ENCODE peak calls at places on chromosomes 5 and 9, in ten cellular contexts. One of them, this sample, is unnamed.

GRCh38 chr5:171865431-171865830 is 79.8 kb downstream of the SMIM23 start:
- DNase-seq in fibroblast of lung: no peak
- DNase-seq in HL-60: no peak
- DNase-seq in cerebellum: no peak
- DNase-seq in HT-29: no peak
- DNase-seq in foreskin keratinocyte: no peak
- DNase-seq in lung: no peak
- DNase-seq in cardiac fibroblast: no peak
- DNase-seq in amygdala: no peak
- DNase-seq in GM18507: no peak
- DNase-seq in this sample: no peak

GRCh38 chr5:93107828-93108520 is 473.0 kb downstream of the NR2F1-AS1 start:
- DNase-seq in fibroblast of lung: no peak
- DNase-seq in HL-60: no peak
- DNase-seq in cerebellum: no peak
- DNase-seq in HT-29: no peak
- DNase-seq in foreskin keratinocyte: no peak
- DNase-seq in lung: no peak
- DNase-seq in cardiac fibroblast: no peak
- DNase-seq in amygdala: no peak
- DNase-seq in GM18507: no peak
- DNase-seq in this sample: no peak

GRCh38 chr5:142881076-142881466 is 110.9 kb downstream of the ARHGAP26 start:
- DNase-seq in fibroblast of lung: peak
- DNase-seq in HL-60: peak
- DNase-seq in cerebellum: no peak
- DNase-seq in HT-29: peak
- DNase-seq in foreskin keratinocyte: no peak
- DNase-seq in lung: peak
- DNase-seq in cardiac fibroblast: peak
- DNase-seq in amygdala: no peak
- DNase-seq in GM18507: no peak
- DNase-seq in this sample: peak

GRCh38 chr9:95010431-95010838 is 283.9 kb downstream of the AOPEP start:
- DNase-seq in fibroblast of lung: no peak
- DNase-seq in HL-60: no peak
- DNase-seq in cerebellum: no peak
- DNase-seq in HT-29: no peak
- DNase-seq in foreskin keratinocyte: no peak
- DNase-seq in lung: no peak
- DNase-seq in cardiac fibroblast: no peak
- DNase-seq in amygdala: no peak
- DNase-seq in GM18507: no peak
- DNase-seq in this sample: no peak

GRCh38 chr9:16236326-16236725 is 634.1 kb downstream of the BNC2 start:
- DNase-seq in fibroblast of lung: peak
- DNase-seq in HL-60: no peak
- DNase-seq in cerebellum: no peak
- DNase-seq in HT-29: no peak
- DNase-seq in foreskin keratinocyte: no peak
- DNase-seq in lung: no peak
- DNase-seq in cardiac fibroblast: peak
- DNase-seq in amygdala: no peak
- DNase-seq in GM18507: no peak
- DNase-seq in this sample: peak

GRCh38 chr5:58912102-58912501 is 329.2 kb downstream of the RAB3C start:
- DNase-seq in fibroblast of lung: no peak
- DNase-seq in HL-60: no peak
- DNase-seq in cerebellum: no peak
- DNase-seq in HT-29: no peak
- DNase-seq in foreskin keratinocyte: no peak
- DNase-seq in lung: no peak
- DNase-seq in cardiac fibroblast: no peak
- DNase-seq in amygdala: no peak
- DNase-seq in GM18507: no peak
- DNase-seq in this sample: no peak

GRCh38 chr9:134209731-134210311 is 45.5 kb upstream of the RNU6ATAC start:
- DNase-seq in fibroblast of lung: no peak
- DNase-seq in HL-60: no peak
- DNase-seq in cerebellum: no peak
- DNase-seq in HT-29: no peak
- DNase-seq in foreskin keratinocyte: no peak
- DNase-seq in lung: no peak
- DNase-seq in cardiac fibroblast: no peak
- DNase-seq in amygdala: no peak
- DNase-seq in GM18507: no peak
- DNase-seq in this sample: no peak

GRCh38 chr5:161734741-161735140 is 49.2 kb downstream of the GABRA6 start:
- DNase-seq in fibroblast of lung: no peak
- DNase-seq in HL-60: no peak
- DNase-seq in cerebellum: no peak
- DNase-seq in HT-29: no peak
- DNase-seq in foreskin keratinocyte: no peak
- DNase-seq in lung: no peak
- DNase-seq in cardiac fibroblast: no peak
- DNase-seq in amygdala: no peak
- DNase-seq in GM18507: no peak
- DNase-seq in this sample: no peak

GRCh38 chr5:10704949-10705621 is 55.9 kb downstream of the DAP start:
- DNase-seq in fibroblast of lung: peak
- DNase-seq in HL-60: peak
- DNase-seq in cerebellum: no peak
- DNase-seq in HT-29: peak
- DNase-seq in foreskin keratinocyte: peak
- DNase-seq in lung: no peak
- DNase-seq in cardiac fibroblast: peak
- DNase-seq in amygdala: no peak
- DNase-seq in GM18507: no peak
- DNase-seq in this sample: peak

GRCh38 chr5:53671447-53671846 is 111.0 kb downstream of the NDUFS4 start:
- DNase-seq in fibroblast of lung: no peak
- DNase-seq in HL-60: no peak
- DNase-seq in cerebellum: no peak
- DNase-seq in HT-29: no peak
- DNase-seq in foreskin keratinocyte: no peak
- DNase-seq in lung: no peak
- DNase-seq in cardiac fibroblast: no peak
- DNase-seq in amygdala: no peak
- DNase-seq in GM18507: no peak
- DNase-seq in this sample: no peak

GRCh38 chr9:32384364-32385134 is at the start of gene ACO1:
- DNase-seq in fibroblast of lung: peak
- DNase-seq in HL-60: peak
- DNase-seq in cerebellum: peak
- DNase-seq in HT-29: peak
- DNase-seq in foreskin keratinocyte: peak
- DNase-seq in lung: peak
- DNase-seq in cardiac fibroblast: peak
- DNase-seq in amygdala: peak
- DNase-seq in GM18507: peak
- DNase-seq in this sample: peak

GRCh38 chr5:39073759-39074008 is 515 bp downstream of the RICTOR start:
- DNase-seq in fibroblast of lung: no peak
- DNase-seq in HL-60: no peak
- DNase-seq in cerebellum: no peak
- DNase-seq in HT-29: no peak
- DNase-seq in foreskin keratinocyte: no peak
- DNase-seq in lung: no peak
- DNase-seq in cardiac fibroblast: no peak
- DNase-seq in amygdala: peak
- DNase-seq in GM18507: no peak
- DNase-seq in this sample: no peak

GRCh38 chr9:11457809-11458785 is 845.3 kb upstream of the PTPRD start:
- DNase-seq in fibroblast of lung: no peak
- DNase-seq in HL-60: no peak
- DNase-seq in cerebellum: no peak
- DNase-seq in HT-29: no peak
- DNase-seq in foreskin keratinocyte: peak
- DNase-seq in lung: no peak
- DNase-seq in cardiac fibroblast: no peak
- DNase-seq in amygdala: no peak
- DNase-seq in GM18507: no peak
- DNase-seq in this sample: peak

GRCh38 chr9:121958530-121958929 is 134.6 kb downstream of the TTLL11 start:
- DNase-seq in fibroblast of lung: peak
- DNase-seq in HL-60: peak
- DNase-seq in cerebellum: no peak
- DNase-seq in HT-29: no peak
- DNase-seq in foreskin keratinocyte: peak
- DNase-seq in lung: no peak
- DNase-seq in cardiac fibroblast: no peak
- DNase-seq in amygdala: no peak
- DNase-seq in GM18507: no peak
- DNase-seq in this sample: peak

GRCh38 chr9:68515304-68516017 is 25.2 kb downstream of the TMEM252 start:
- DNase-seq in fibroblast of lung: no peak
- DNase-seq in HL-60: no peak
- DNase-seq in cerebellum: no peak
- DNase-seq in HT-29: no peak
- DNase-seq in foreskin keratinocyte: peak
- DNase-seq in lung: peak
- DNase-seq in cardiac fibroblast: peak
- DNase-seq in amygdala: no peak
- DNase-seq in GM18507: no peak
- DNase-seq in this sample: peak

GRCh38 chr9:81031422-81032029 is 657.8 kb downstream of the TLE1 start:
- DNase-seq in fibroblast of lung: peak
- DNase-seq in HL-60: no peak
- DNase-seq in cerebellum: no peak
- DNase-seq in HT-29: no peak
- DNase-seq in foreskin keratinocyte: peak
- DNase-seq in lung: no peak
- DNase-seq in cardiac fibroblast: no peak
- DNase-seq in amygdala: no peak
- DNase-seq in GM18507: no peak
- DNase-seq in this sample: peak

GRCh38 chr5:169174923-169175322 is 126.0 kb downstream of the SLIT3 start:
- DNase-seq in fibroblast of lung: peak
- DNase-seq in HL-60: no peak
- DNase-seq in cerebellum: no peak
- DNase-seq in HT-29: no peak
- DNase-seq in foreskin keratinocyte: peak
- DNase-seq in lung: no peak
- DNase-seq in cardiac fibroblast: no peak
- DNase-seq in amygdala: no peak
- DNase-seq in GM18507: no peak
- DNase-seq in this sample: no peak

GRCh38 chr5:178793156-178793555 is 62.7 kb upstream of the ZNF354A start:
- DNase-seq in fibroblast of lung: no peak
- DNase-seq in HL-60: peak
- DNase-seq in cerebellum: no peak
- DNase-seq in HT-29: peak
- DNase-seq in foreskin keratinocyte: peak
- DNase-seq in lung: no peak
- DNase-seq in cardiac fibroblast: no peak
- DNase-seq in amygdala: no peak
- DNase-seq in GM18507: no peak
- DNase-seq in this sample: no peak

GRCh38 chr5:17329566-17329965 is 112.1 kb downstream of the BASP1 start:
- DNase-seq in fibroblast of lung: no peak
- DNase-seq in HL-60: no peak
- DNase-seq in cerebellum: no peak
- DNase-seq in HT-29: no peak
- DNase-seq in foreskin keratinocyte: no peak
- DNase-seq in lung: no peak
- DNase-seq in cardiac fibroblast: no peak
- DNase-seq in amygdala: no peak
- DNase-seq in GM18507: no peak
- DNase-seq in this sample: no peak

GRCh38 chr5:41869150-41869738 is 981 bp downstream of the OXCT1 start:
- DNase-seq in fibroblast of lung: peak
- DNase-seq in HL-60: peak
- DNase-seq in cerebellum: peak
- DNase-seq in HT-29: no peak
- DNase-seq in foreskin keratinocyte: no peak
- DNase-seq in lung: peak
- DNase-seq in cardiac fibroblast: peak
- DNase-seq in amygdala: no peak
- DNase-seq in GM18507: no peak
- DNase-seq in this sample: peak

GRCh38 chr5:169914766-169915165 is 65.5 kb downstream of the INSYN2B start:
- DNase-seq in fibroblast of lung: peak
- DNase-seq in HL-60: no peak
- DNase-seq in cerebellum: peak
- DNase-seq in HT-29: no peak
- DNase-seq in foreskin keratinocyte: no peak
- DNase-seq in lung: no peak
- DNase-seq in cardiac fibroblast: peak
- DNase-seq in amygdala: peak
- DNase-seq in GM18507: no peak
- DNase-seq in this sample: peak

GRCh38 chr5:154834045-154834444 is 16.4 kb downstream of the FAXDC2 start:
- DNase-seq in fibroblast of lung: no peak
- DNase-seq in HL-60: no peak
- DNase-seq in cerebellum: no peak
- DNase-seq in HT-29: no peak
- DNase-seq in foreskin keratinocyte: no peak
- DNase-seq in lung: no peak
- DNase-seq in cardiac fibroblast: no peak
- DNase-seq in amygdala: no peak
- DNase-seq in GM18507: no peak
- DNase-seq in this sample: no peak

GRCh38 chr9:132806723-132807421 is 71.2 kb downstream of the AK8 start:
- DNase-seq in fibroblast of lung: peak
- DNase-seq in HL-60: no peak
- DNase-seq in cerebellum: no peak
- DNase-seq in HT-29: no peak
- DNase-seq in foreskin keratinocyte: peak
- DNase-seq in lung: no peak
- DNase-seq in cardiac fibroblast: no peak
- DNase-seq in amygdala: no peak
- DNase-seq in GM18507: no peak
- DNase-seq in this sample: no peak

GRCh38 chr9:132409828-132410528 is at the start of gene CFAP77:
- DNase-seq in fibroblast of lung: peak
- DNase-seq in HL-60: no peak
- DNase-seq in cerebellum: peak
- DNase-seq in HT-29: peak
- DNase-seq in foreskin keratinocyte: peak
- DNase-seq in lung: no peak
- DNase-seq in cardiac fibroblast: peak
- DNase-seq in amygdala: no peak
- DNase-seq in GM18507: no peak
- DNase-seq in this sample: peak

GRCh38 chr9:88179080-88179521 is 40.8 kb upstream of the SPATA31C2 start:
- DNase-seq in fibroblast of lung: no peak
- DNase-seq in HL-60: no peak
- DNase-seq in cerebellum: no peak
- DNase-seq in HT-29: no peak
- DNase-seq in foreskin keratinocyte: no peak
- DNase-seq in lung: no peak
- DNase-seq in cardiac fibroblast: no peak
- DNase-seq in amygdala: no peak
- DNase-seq in GM18507: no peak
- DNase-seq in this sample: no peak

GRCh38 chr5:77642915-77643653 is 4.6 kb upstream of the OTP start:
- DNase-seq in fibroblast of lung: no peak
- DNase-seq in HL-60: no peak
- DNase-seq in cerebellum: no peak
- DNase-seq in HT-29: no peak
- DNase-seq in foreskin keratinocyte: no peak
- DNase-seq in lung: no peak
- DNase-seq in cardiac fibroblast: no peak
- DNase-seq in amygdala: no peak
- DNase-seq in GM18507: no peak
- DNase-seq in this sample: no peak

GRCh38 chr5:107806705-107807104 is 136.0 kb upstream of the EFNA5 start:
- DNase-seq in fibroblast of lung: peak
- DNase-seq in HL-60: no peak
- DNase-seq in cerebellum: no peak
- DNase-seq in HT-29: peak
- DNase-seq in foreskin keratinocyte: peak
- DNase-seq in lung: no peak
- DNase-seq in cardiac fibroblast: no peak
- DNase-seq in amygdala: no peak
- DNase-seq in GM18507: no peak
- DNase-seq in this sample: no peak

GRCh38 chr9:86605303-86605702 is 251.1 kb upstream of the TUT7 start:
- DNase-seq in fibroblast of lung: no peak
- DNase-seq in HL-60: no peak
- DNase-seq in cerebellum: no peak
- DNase-seq in HT-29: no peak
- DNase-seq in foreskin keratinocyte: no peak
- DNase-seq in lung: no peak
- DNase-seq in cardiac fibroblast: no peak
- DNase-seq in amygdala: no peak
- DNase-seq in GM18507: no peak
- DNase-seq in this sample: no peak